ENCODE peak calls at places on chromosome 12, in ten cellular contexts. One of them, this sample, is unnamed.

GRCh38 chr12:9742665-9743064 is 9.8 kb upstream of the CLECL1 start:
- DNase-seq in activated naive CD8-positive, alpha-beta T cell treated with anti-CD3 and anti-CD28 coated beads, Interleukin-2, amount 50 U/mL, for 16 hours: no peak
- DNase-seq in activated naive CD4-positive, alpha-beta T cell treated with anti-CD3 and anti-CD28 coated beads, Interleukin-2, amount 10 ng/mL, durations not matched to agents 7 days and 5 days: peak
- DNase-seq in C1 segment of cervical spinal cord: no peak
- DNase-seq in stimulated activated CD8-positive, alpha-beta memory T cell treated with anti-CD3 and anti-CD28 coated beads, Interleukin-4, amount 100 ng/mL, for 1 hour: no peak
- DNase-seq in GM13977: no peak
- DNase-seq in omental fat pad: no peak
- DNase-seq in putamen: no peak
- DNase-seq in caudate nucleus: no peak
- DNase-seq in frontal cortex: no peak
- DNase-seq in this sample: no peak

GRCh38 chr12:28631831-28632230 is 441.6 kb downstream of the CCDC91 start:
- DNase-seq in putamen: no peak
- DNase-seq in caudate nucleus: no peak
- DNase-seq in C1 segment of cervical spinal cord: no peak
- DNase-seq in omental fat pad: no peak
- DNase-seq in frontal cortex: no peak
- DNase-seq in activated naive CD4-positive, alpha-beta T cell treated with anti-CD3 and anti-CD28 coated beads, Interleukin-2, amount 10 ng/mL, durations not matched to agents 7 days and 5 days: no peak
- DNase-seq in stimulated activated CD8-positive, alpha-beta memory T cell treated with anti-CD3 and anti-CD28 coated beads, Interleukin-4, amount 100 ng/mL, for 1 hour: no peak
- DNase-seq in GM13977: peak
- DNase-seq in activated naive CD8-positive, alpha-beta T cell treated with anti-CD3 and anti-CD28 coated beads, Interleukin-2, amount 50 U/mL, for 16 hours: no peak
- DNase-seq in this sample: peak

GRCh38 chr12:26750531-26751171 is 82.3 kb downstream of the ITPR2 start:
- DNase-seq in C1 segment of cervical spinal cord: no peak
- DNase-seq in GM13977: no peak
- DNase-seq in frontal cortex: no peak
- DNase-seq in stimulated activated CD8-positive, alpha-beta memory T cell treated with anti-CD3 and anti-CD28 coated beads, Interleukin-4, amount 100 ng/mL, for 1 hour: no peak
- DNase-seq in caudate nucleus: no peak
- DNase-seq in activated naive CD4-positive, alpha-beta T cell treated with anti-CD3 and anti-CD28 coated beads, Interleukin-2, amount 10 ng/mL, durations not matched to agents 7 days and 5 days: no peak
- DNase-seq in putamen: no peak
- DNase-seq in activated naive CD8-positive, alpha-beta T cell treated with anti-CD3 and anti-CD28 coated beads, Interleukin-2, amount 50 U/mL, for 16 hours: no peak
- DNase-seq in omental fat pad: no peak
- DNase-seq in this sample: no peak

GRCh38 chr12:97309921-97310320 is 152.7 kb upstream of the RMST start:
- DNase-seq in stimulated activated CD8-positive, alpha-beta memory T cell treated with anti-CD3 and anti-CD28 coated beads, Interleukin-4, amount 100 ng/mL, for 1 hour: no peak
- DNase-seq in activated naive CD8-positive, alpha-beta T cell treated with anti-CD3 and anti-CD28 coated beads, Interleukin-2, amount 50 U/mL, for 16 hours: no peak
- DNase-seq in frontal cortex: no peak
- DNase-seq in omental fat pad: no peak
- DNase-seq in C1 segment of cervical spinal cord: no peak
- DNase-seq in putamen: no peak
- DNase-seq in GM13977: no peak
- DNase-seq in caudate nucleus: no peak
- DNase-seq in activated naive CD4-positive, alpha-beta T cell treated with anti-CD3 and anti-CD28 coated beads, Interleukin-2, amount 10 ng/mL, durations not matched to agents 7 days and 5 days: no peak
- DNase-seq in this sample: no peak

GRCh38 chr12:53052419-53053222 is 2.8 kb downstream of the TNS2 start:
- DNase-seq in caudate nucleus: peak
- DNase-seq in activated naive CD4-positive, alpha-beta T cell treated with anti-CD3 and anti-CD28 coated beads, Interleukin-2, amount 10 ng/mL, durations not matched to agents 7 days and 5 days: no peak
- DNase-seq in GM13977: no peak
- DNase-seq in activated naive CD8-positive, alpha-beta T cell treated with anti-CD3 and anti-CD28 coated beads, Interleukin-2, amount 50 U/mL, for 16 hours: no peak
- DNase-seq in stimulated activated CD8-positive, alpha-beta memory T cell treated with anti-CD3 and anti-CD28 coated beads, Interleukin-4, amount 100 ng/mL, for 1 hour: no peak
- DNase-seq in frontal cortex: peak
- DNase-seq in putamen: peak
- DNase-seq in C1 segment of cervical spinal cord: peak
- DNase-seq in omental fat pad: no peak
- DNase-seq in this sample: peak

GRCh38 chr12:131087991-131088700 is 134.4 kb downstream of the ADGRD1 start:
- DNase-seq in C1 segment of cervical spinal cord: no peak
- DNase-seq in omental fat pad: no peak
- DNase-seq in GM13977: no peak
- DNase-seq in frontal cortex: no peak
- DNase-seq in putamen: no peak
- DNase-seq in stimulated activated CD8-positive, alpha-beta memory T cell treated with anti-CD3 and anti-CD28 coated beads, Interleukin-4, amount 100 ng/mL, for 1 hour: no peak
- DNase-seq in caudate nucleus: no peak
- DNase-seq in activated naive CD8-positive, alpha-beta T cell treated with anti-CD3 and anti-CD28 coated beads, Interleukin-2, amount 50 U/mL, for 16 hours: no peak
- DNase-seq in activated naive CD4-positive, alpha-beta T cell treated with anti-CD3 and anti-CD28 coated beads, Interleukin-2, amount 10 ng/mL, durations not matched to agents 7 days and 5 days: no peak
- DNase-seq in this sample: no peak

GRCh38 chr12:113774526-113774925 is 191.6 kb downstream of the RBM19 start:
- DNase-seq in activated naive CD4-positive, alpha-beta T cell treated with anti-CD3 and anti-CD28 coated beads, Interleukin-2, amount 10 ng/mL, durations not matched to agents 7 days and 5 days: no peak
- DNase-seq in stimulated activated CD8-positive, alpha-beta memory T cell treated with anti-CD3 and anti-CD28 coated beads, Interleukin-4, amount 100 ng/mL, for 1 hour: no peak
- DNase-seq in frontal cortex: no peak
- DNase-seq in caudate nucleus: no peak
- DNase-seq in C1 segment of cervical spinal cord: no peak
- DNase-seq in activated naive CD8-positive, alpha-beta T cell treated with anti-CD3 and anti-CD28 coated beads, Interleukin-2, amount 50 U/mL, for 16 hours: no peak
- DNase-seq in putamen: no peak
- DNase-seq in GM13977: no peak
- DNase-seq in omental fat pad: no peak
- DNase-seq in this sample: no peak

GRCh38 chr12:120649442-120650248 is 9.2 kb downstream of the CABP1 start:
- DNase-seq in frontal cortex: no peak
- DNase-seq in putamen: no peak
- DNase-seq in stimulated activated CD8-positive, alpha-beta memory T cell treated with anti-CD3 and anti-CD28 coated beads, Interleukin-4, amount 100 ng/mL, for 1 hour: no peak
- DNase-seq in GM13977: no peak
- DNase-seq in caudate nucleus: no peak
- DNase-seq in activated naive CD4-positive, alpha-beta T cell treated with anti-CD3 and anti-CD28 coated beads, Interleukin-2, amount 10 ng/mL, durations not matched to agents 7 days and 5 days: no peak
- DNase-seq in activated naive CD8-positive, alpha-beta T cell treated with anti-CD3 and anti-CD28 coated beads, Interleukin-2, amount 50 U/mL, for 16 hours: no peak
- DNase-seq in omental fat pad: no peak
- DNase-seq in C1 segment of cervical spinal cord: no peak
- DNase-seq in this sample: peak

GRCh38 chr12:112846619-112847018 is 55.1 kb downstream of the RPH3A start:
- DNase-seq in omental fat pad: no peak
- DNase-seq in frontal cortex: no peak
- DNase-seq in activated naive CD8-positive, alpha-beta T cell treated with anti-CD3 and anti-CD28 coated beads, Interleukin-2, amount 50 U/mL, for 16 hours: no peak
- DNase-seq in stimulated activated CD8-positive, alpha-beta memory T cell treated with anti-CD3 and anti-CD28 coated beads, Interleukin-4, amount 100 ng/mL, for 1 hour: no peak
- DNase-seq in GM13977: no peak
- DNase-seq in C1 segment of cervical spinal cord: no peak
- DNase-seq in caudate nucleus: no peak
- DNase-seq in activated naive CD4-positive, alpha-beta T cell treated with anti-CD3 and anti-CD28 coated beads, Interleukin-2, amount 10 ng/mL, durations not matched to agents 7 days and 5 days: no peak
- DNase-seq in putamen: no peak
- DNase-seq in this sample: no peak

GRCh38 chr12:25557830-25558436 is 4.8 kb upstream of the LMNTD1 start:
- DNase-seq in C1 segment of cervical spinal cord: no peak
- DNase-seq in stimulated activated CD8-positive, alpha-beta memory T cell treated with anti-CD3 and anti-CD28 coated beads, Interleukin-4, amount 100 ng/mL, for 1 hour: no peak
- DNase-seq in omental fat pad: no peak
- DNase-seq in putamen: peak
- DNase-seq in caudate nucleus: no peak
- DNase-seq in frontal cortex: no peak
- DNase-seq in activated naive CD4-positive, alpha-beta T cell treated with anti-CD3 and anti-CD28 coated beads, Interleukin-2, amount 10 ng/mL, durations not matched to agents 7 days and 5 days: no peak
- DNase-seq in GM13977: peak
- DNase-seq in activated naive CD8-positive, alpha-beta T cell treated with anti-CD3 and anti-CD28 coated beads, Interleukin-2, amount 50 U/mL, for 16 hours: no peak
- DNase-seq in this sample: peak

GRCh38 chr12:11545438-11546330 is 103.8 kb upstream of the ETV6 start:
- DNase-seq in activated naive CD8-positive, alpha-beta T cell treated with anti-CD3 and anti-CD28 coated beads, Interleukin-2, amount 50 U/mL, for 16 hours: no peak
- DNase-seq in frontal cortex: no peak
- DNase-seq in C1 segment of cervical spinal cord: no peak
- DNase-seq in stimulated activated CD8-positive, alpha-beta memory T cell treated with anti-CD3 and anti-CD28 coated beads, Interleukin-4, amount 100 ng/mL, for 1 hour: no peak
- DNase-seq in GM13977: peak
- DNase-seq in omental fat pad: no peak
- DNase-seq in caudate nucleus: no peak
- DNase-seq in putamen: no peak
- DNase-seq in activated naive CD4-positive, alpha-beta T cell treated with anti-CD3 and anti-CD28 coated beads, Interleukin-2, amount 10 ng/mL, durations not matched to agents 7 days and 5 days: peak
- DNase-seq in this sample: no peak

GRCh38 chr12:79934309-79935020 is 432 bp downstream of the PPP1R12A start:
- DNase-seq in activated naive CD8-positive, alpha-beta T cell treated with anti-CD3 and anti-CD28 coated beads, Interleukin-2, amount 50 U/mL, for 16 hours: peak
- DNase-seq in activated naive CD4-positive, alpha-beta T cell treated with anti-CD3 and anti-CD28 coated beads, Interleukin-2, amount 10 ng/mL, durations not matched to agents 7 days and 5 days: peak
- DNase-seq in omental fat pad: peak
- DNase-seq in putamen: peak
- DNase-seq in stimulated activated CD8-positive, alpha-beta memory T cell treated with anti-CD3 and anti-CD28 coated beads, Interleukin-4, amount 100 ng/mL, for 1 hour: no peak
- DNase-seq in frontal cortex: peak
- DNase-seq in GM13977: no peak
- DNase-seq in C1 segment of cervical spinal cord: peak
- DNase-seq in caudate nucleus: peak
- DNase-seq in this sample: peak

GRCh38 chr12:106442575-106442974 is 85.0 kb downstream of the POLR3B start:
- DNase-seq in GM13977: no peak
- DNase-seq in stimulated activated CD8-positive, alpha-beta memory T cell treated with anti-CD3 and anti-CD28 coated beads, Interleukin-4, amount 100 ng/mL, for 1 hour: no peak
- DNase-seq in putamen: no peak
- DNase-seq in activated naive CD4-positive, alpha-beta T cell treated with anti-CD3 and anti-CD28 coated beads, Interleukin-2, amount 10 ng/mL, durations not matched to agents 7 days and 5 days: no peak
- DNase-seq in omental fat pad: no peak
- DNase-seq in C1 segment of cervical spinal cord: no peak
- DNase-seq in activated naive CD8-positive, alpha-beta T cell treated with anti-CD3 and anti-CD28 coated beads, Interleukin-2, amount 50 U/mL, for 16 hours: no peak
- DNase-seq in frontal cortex: no peak
- DNase-seq in caudate nucleus: no peak
- DNase-seq in this sample: no peak

GRCh38 chr12:57552692-57553321 is 3.0 kb downstream of the KIF5A start:
- DNase-seq in C1 segment of cervical spinal cord: no peak
- DNase-seq in omental fat pad: no peak
- DNase-seq in caudate nucleus: no peak
- DNase-seq in frontal cortex: no peak
- DNase-seq in putamen: no peak
- DNase-seq in stimulated activated CD8-positive, alpha-beta memory T cell treated with anti-CD3 and anti-CD28 coated beads, Interleukin-4, amount 100 ng/mL, for 1 hour: no peak
- DNase-seq in activated naive CD8-positive, alpha-beta T cell treated with anti-CD3 and anti-CD28 coated beads, Interleukin-2, amount 50 U/mL, for 16 hours: no peak
- DNase-seq in activated naive CD4-positive, alpha-beta T cell treated with anti-CD3 and anti-CD28 coated beads, Interleukin-2, amount 10 ng/mL, durations not matched to agents 7 days and 5 days: no peak
- DNase-seq in GM13977: no peak
- DNase-seq in this sample: peak

GRCh38 chr12:66767454-66768002 is 88.7 kb upstream of the GRIP1 start:
- DNase-seq in omental fat pad: no peak
- DNase-seq in GM13977: no peak
- DNase-seq in stimulated activated CD8-positive, alpha-beta memory T cell treated with anti-CD3 and anti-CD28 coated beads, Interleukin-4, amount 100 ng/mL, for 1 hour: no peak
- DNase-seq in activated naive CD4-positive, alpha-beta T cell treated with anti-CD3 and anti-CD28 coated beads, Interleukin-2, amount 10 ng/mL, durations not matched to agents 7 days and 5 days: no peak
- DNase-seq in caudate nucleus: no peak
- DNase-seq in C1 segment of cervical spinal cord: no peak
- DNase-seq in putamen: no peak
- DNase-seq in frontal cortex: no peak
- DNase-seq in activated naive CD8-positive, alpha-beta T cell treated with anti-CD3 and anti-CD28 coated beads, Interleukin-2, amount 50 U/mL, for 16 hours: no peak
- DNase-seq in this sample: no peak

GRCh38 chr12:13851828-13852227 is 129.6 kb downstream of the GRIN2B start:
- DNase-seq in activated naive CD8-positive, alpha-beta T cell treated with anti-CD3 and anti-CD28 coated beads, Interleukin-2, amount 50 U/mL, for 16 hours: no peak
- DNase-seq in putamen: peak
- DNase-seq in caudate nucleus: peak
- DNase-seq in frontal cortex: no peak
- DNase-seq in GM13977: no peak
- DNase-seq in activated naive CD4-positive, alpha-beta T cell treated with anti-CD3 and anti-CD28 coated beads, Interleukin-2, amount 10 ng/mL, durations not matched to agents 7 days and 5 days: no peak
- DNase-seq in C1 segment of cervical spinal cord: no peak
- DNase-seq in stimulated activated CD8-positive, alpha-beta memory T cell treated with anti-CD3 and anti-CD28 coated beads, Interleukin-4, amount 100 ng/mL, for 1 hour: no peak
- DNase-seq in omental fat pad: no peak
- DNase-seq in this sample: no peak

GRCh38 chr12:62210422-62210821 is 49.8 kb upstream of the USP15 start:
- DNase-seq in putamen: no peak
- DNase-seq in activated naive CD8-positive, alpha-beta T cell treated with anti-CD3 and anti-CD28 coated beads, Interleukin-2, amount 50 U/mL, for 16 hours: no peak
- DNase-seq in omental fat pad: no peak
- DNase-seq in frontal cortex: no peak
- DNase-seq in C1 segment of cervical spinal cord: no peak
- DNase-seq in activated naive CD4-positive, alpha-beta T cell treated with anti-CD3 and anti-CD28 coated beads, Interleukin-2, amount 10 ng/mL, durations not matched to agents 7 days and 5 days: peak
- DNase-seq in stimulated activated CD8-positive, alpha-beta memory T cell treated with anti-CD3 and anti-CD28 coated beads, Interleukin-4, amount 100 ng/mL, for 1 hour: no peak
- DNase-seq in caudate nucleus: no peak
- DNase-seq in GM13977: peak
- DNase-seq in this sample: peak

GRCh38 chr12:3527181-3527580 is 36.2 kb downstream of the PRMT8 start:
- DNase-seq in GM13977: no peak
- DNase-seq in omental fat pad: no peak
- DNase-seq in activated naive CD4-positive, alpha-beta T cell treated with anti-CD3 and anti-CD28 coated beads, Interleukin-2, amount 10 ng/mL, durations not matched to agents 7 days and 5 days: no peak
- DNase-seq in putamen: no peak
- DNase-seq in stimulated activated CD8-positive, alpha-beta memory T cell treated with anti-CD3 and anti-CD28 coated beads, Interleukin-4, amount 100 ng/mL, for 1 hour: no peak
- DNase-seq in C1 segment of cervical spinal cord: no peak
- DNase-seq in caudate nucleus: no peak
- DNase-seq in frontal cortex: no peak
- DNase-seq in activated naive CD8-positive, alpha-beta T cell treated with anti-CD3 and anti-CD28 coated beads, Interleukin-2, amount 50 U/mL, for 16 hours: no peak
- DNase-seq in this sample: peak

GRCh38 chr12:56941299-56942017 is 7.2 kb upstream of the SDR9C7 start:
- DNase-seq in frontal cortex: no peak
- DNase-seq in putamen: no peak
- DNase-seq in GM13977: no peak
- DNase-seq in omental fat pad: no peak
- DNase-seq in caudate nucleus: no peak
- DNase-seq in C1 segment of cervical spinal cord: no peak
- DNase-seq in stimulated activated CD8-positive, alpha-beta memory T cell treated with anti-CD3 and anti-CD28 coated beads, Interleukin-4, amount 100 ng/mL, for 1 hour: no peak
- DNase-seq in activated naive CD4-positive, alpha-beta T cell treated with anti-CD3 and anti-CD28 coated beads, Interleukin-2, amount 10 ng/mL, durations not matched to agents 7 days and 5 days: no peak
- DNase-seq in activated naive CD8-positive, alpha-beta T cell treated with anti-CD3 and anti-CD28 coated beads, Interleukin-2, amount 50 U/mL, for 16 hours: no peak
- DNase-seq in this sample: peak

GRCh38 chr12:68341822-68342221 is 9.7 kb upstream of the MDM1 start:
- DNase-seq in activated naive CD8-positive, alpha-beta T cell treated with anti-CD3 and anti-CD28 coated beads, Interleukin-2, amount 50 U/mL, for 16 hours: no peak
- DNase-seq in caudate nucleus: no peak
- DNase-seq in putamen: no peak
- DNase-seq in omental fat pad: no peak
- DNase-seq in C1 segment of cervical spinal cord: no peak
- DNase-seq in GM13977: no peak
- DNase-seq in activated naive CD4-positive, alpha-beta T cell treated with anti-CD3 and anti-CD28 coated beads, Interleukin-2, amount 10 ng/mL, durations not matched to agents 7 days and 5 days: no peak
- DNase-seq in stimulated activated CD8-positive, alpha-beta memory T cell treated with anti-CD3 and anti-CD28 coated beads, Interleukin-4, amount 100 ng/mL, for 1 hour: no peak
- DNase-seq in frontal cortex: no peak
- DNase-seq in this sample: no peak

GRCh38 chr12:93204896-93205295 is 172.8 kb upstream of the NUDT4 start:
- DNase-seq in omental fat pad: no peak
- DNase-seq in GM13977: no peak
- DNase-seq in caudate nucleus: no peak
- DNase-seq in putamen: no peak
- DNase-seq in C1 segment of cervical spinal cord: no peak
- DNase-seq in stimulated activated CD8-positive, alpha-beta memory T cell treated with anti-CD3 and anti-CD28 coated beads, Interleukin-4, amount 100 ng/mL, for 1 hour: no peak
- DNase-seq in activated naive CD8-positive, alpha-beta T cell treated with anti-CD3 and anti-CD28 coated beads, Interleukin-2, amount 50 U/mL, for 16 hours: no peak
- DNase-seq in activated naive CD4-positive, alpha-beta T cell treated with anti-CD3 and anti-CD28 coated beads, Interleukin-2, amount 10 ng/mL, durations not matched to agents 7 days and 5 days: no peak
- DNase-seq in frontal cortex: no peak
- DNase-seq in this sample: no peak

GRCh38 chr12:16171348-16171747 is 106.1 kb downstream of the SLC15A5 start:
- DNase-seq in C1 segment of cervical spinal cord: no peak
- DNase-seq in frontal cortex: no peak
- DNase-seq in GM13977: no peak
- DNase-seq in omental fat pad: no peak
- DNase-seq in stimulated activated CD8-positive, alpha-beta memory T cell treated with anti-CD3 and anti-CD28 coated beads, Interleukin-4, amount 100 ng/mL, for 1 hour: no peak
- DNase-seq in caudate nucleus: no peak
- DNase-seq in putamen: no peak
- DNase-seq in activated naive CD8-positive, alpha-beta T cell treated with anti-CD3 and anti-CD28 coated beads, Interleukin-2, amount 50 U/mL, for 16 hours: no peak
- DNase-seq in activated naive CD4-positive, alpha-beta T cell treated with anti-CD3 and anti-CD28 coated beads, Interleukin-2, amount 10 ng/mL, durations not matched to agents 7 days and 5 days: no peak
- DNase-seq in this sample: no peak

GRCh38 chr12:109092484-109093021 is 719 bp downstream of the ALKBH2 start:
- DNase-seq in frontal cortex: no peak
- DNase-seq in stimulated activated CD8-positive, alpha-beta memory T cell treated with anti-CD3 and anti-CD28 coated beads, Interleukin-4, amount 100 ng/mL, for 1 hour: no peak
- DNase-seq in caudate nucleus: no peak
- DNase-seq in activated naive CD4-positive, alpha-beta T cell treated with anti-CD3 and anti-CD28 coated beads, Interleukin-2, amount 10 ng/mL, durations not matched to agents 7 days and 5 days: no peak
- DNase-seq in putamen: no peak
- DNase-seq in GM13977: no peak
- DNase-seq in omental fat pad: no peak
- DNase-seq in C1 segment of cervical spinal cord: no peak
- DNase-seq in activated naive CD8-positive, alpha-beta T cell treated with anti-CD3 and anti-CD28 coated beads, Interleukin-2, amount 50 U/mL, for 16 hours: no peak
- DNase-seq in this sample: no peak

GRCh38 chr12:47967461-47968430 is 4.3 kb downstream of the TMEM106C start:
- DNase-seq in activated naive CD4-positive, alpha-beta T cell treated with anti-CD3 and anti-CD28 coated beads, Interleukin-2, amount 10 ng/mL, durations not matched to agents 7 days and 5 days: no peak
- DNase-seq in frontal cortex: no peak
- DNase-seq in stimulated activated CD8-positive, alpha-beta memory T cell treated with anti-CD3 and anti-CD28 coated beads, Interleukin-4, amount 100 ng/mL, for 1 hour: no peak
- DNase-seq in putamen: no peak
- DNase-seq in activated naive CD8-positive, alpha-beta T cell treated with anti-CD3 and anti-CD28 coated beads, Interleukin-2, amount 50 U/mL, for 16 hours: no peak
- DNase-seq in C1 segment of cervical spinal cord: no peak
- DNase-seq in omental fat pad: no peak
- DNase-seq in caudate nucleus: no peak
- DNase-seq in GM13977: no peak
- DNase-seq in this sample: peak

GRCh38 chr12:55963760-55964159 is 2.1 kb downstream of the PMEL start:
- DNase-seq in caudate nucleus: no peak
- DNase-seq in frontal cortex: no peak
- DNase-seq in C1 segment of cervical spinal cord: no peak
- DNase-seq in stimulated activated CD8-positive, alpha-beta memory T cell treated with anti-CD3 and anti-CD28 coated beads, Interleukin-4, amount 100 ng/mL, for 1 hour: no peak
- DNase-seq in activated naive CD8-positive, alpha-beta T cell treated with anti-CD3 and anti-CD28 coated beads, Interleukin-2, amount 50 U/mL, for 16 hours: no peak
- DNase-seq in putamen: no peak
- DNase-seq in omental fat pad: no peak
- DNase-seq in GM13977: no peak
- DNase-seq in activated naive CD4-positive, alpha-beta T cell treated with anti-CD3 and anti-CD28 coated beads, Interleukin-2, amount 10 ng/mL, durations not matched to agents 7 days and 5 days: no peak
- DNase-seq in this sample: no peak

GRCh38 chr12:107287436-107288413 is 194.4 kb upstream of the CRY1 start:
- DNase-seq in omental fat pad: no peak
- DNase-seq in activated naive CD4-positive, alpha-beta T cell treated with anti-CD3 and anti-CD28 coated beads, Interleukin-2, amount 10 ng/mL, durations not matched to agents 7 days and 5 days: peak
- DNase-seq in GM13977: no peak
- DNase-seq in C1 segment of cervical spinal cord: no peak
- DNase-seq in putamen: no peak
- DNase-seq in stimulated activated CD8-positive, alpha-beta memory T cell treated with anti-CD3 and anti-CD28 coated beads, Interleukin-4, amount 100 ng/mL, for 1 hour: no peak
- DNase-seq in caudate nucleus: no peak
- DNase-seq in activated naive CD8-positive, alpha-beta T cell treated with anti-CD3 and anti-CD28 coated beads, Interleukin-2, amount 50 U/mL, for 16 hours: no peak
- DNase-seq in frontal cortex: no peak
- DNase-seq in this sample: no peak

GRCh38 chr12:87368259-87368658 is 660.9 kb downstream of the C12orf50 start:
- DNase-seq in frontal cortex: no peak
- DNase-seq in activated naive CD8-positive, alpha-beta T cell treated with anti-CD3 and anti-CD28 coated beads, Interleukin-2, amount 50 U/mL, for 16 hours: no peak
- DNase-seq in activated naive CD4-positive, alpha-beta T cell treated with anti-CD3 and anti-CD28 coated beads, Interleukin-2, amount 10 ng/mL, durations not matched to agents 7 days and 5 days: no peak
- DNase-seq in caudate nucleus: no peak
- DNase-seq in C1 segment of cervical spinal cord: no peak
- DNase-seq in putamen: no peak
- DNase-seq in omental fat pad: no peak
- DNase-seq in stimulated activated CD8-positive, alpha-beta memory T cell treated with anti-CD3 and anti-CD28 coated beads, Interleukin-4, amount 100 ng/mL, for 1 hour: no peak
- DNase-seq in GM13977: no peak
- DNase-seq in this sample: no peak

GRCh38 chr12:62785941-62786559 is 148.9 kb downstream of the PPM1H start:
- DNase-seq in frontal cortex: no peak
- DNase-seq in putamen: no peak
- DNase-seq in activated naive CD4-positive, alpha-beta T cell treated with anti-CD3 and anti-CD28 coated beads, Interleukin-2, amount 10 ng/mL, durations not matched to agents 7 days and 5 days: no peak
- DNase-seq in omental fat pad: no peak
- DNase-seq in activated naive CD8-positive, alpha-beta T cell treated with anti-CD3 and anti-CD28 coated beads, Interleukin-2, amount 50 U/mL, for 16 hours: no peak
- DNase-seq in C1 segment of cervical spinal cord: no peak
- DNase-seq in GM13977: no peak
- DNase-seq in caudate nucleus: no peak
- DNase-seq in stimulated activated CD8-positive, alpha-beta memory T cell treated with anti-CD3 and anti-CD28 coated beads, Interleukin-4, amount 100 ng/mL, for 1 hour: no peak
- DNase-seq in this sample: peak

This sample was measured in adipocyte.